ENCODE peak calls at places on chromosomes 2 and 18, in seven cellular contexts. Q, J, B, A, P, I and V are unnamed samples. For H3K4me1, the result is how much of the 10 kb centered on the place peaks cover.

GRCh38 chr18:66734451-66734850 is 130.6 kb upstream of the CDH19 start:
- DNase-seq in P (no peak), Q (no peak), J (no peak), B (no peak), I (no peak), A (no peak), V (no peak)

GRCh38 chr18:61887838-61888237 is 5.0 kb downstream of the RNF152 start:
- DNase-seq in J (no peak), A (no peak), P (no peak), B (no peak), Q (no peak), I (no peak), V (no peak)

GRCh38 chr18:50268022-50268747 is 1.9 kb upstream of the CFAP53 start:
- DNase-seq in I (peak), J (peak), Q (peak), P (peak), B (peak), A (peak), V (peak)

GRCh38 chr2:226862623-226863022 is 26.8 kb downstream of the RHBDD1 start:
- DNase-seq in J (no peak), A (no peak), B (no peak), P (no peak), Q (no peak), I (no peak), V (no peak)

GRCh38 chr2:216694201-216694825 is 1.0 kb downstream of the IGFBP5 start:
- DNase-seq in Q (peak), P (peak), B (no peak), J (peak), A (peak), I (no peak), V (no peak)

GRCh38 chr2:121969155-121969554 is 213.7 kb downstream of the TSN start:
- DNase-seq in I (no peak), A (no peak), P (no peak), Q (peak), B (no peak), J (no peak), V (no peak)

GRCh38 chr18:27564066-27564465 is 379.0 kb upstream of the CHST9 start:
- DNase-seq in P (no peak), J (no peak), I (no peak), Q (no peak), A (no peak), B (no peak), V (no peak)

GRCh38 chr18:27378396-27379094 is 193.4 kb upstream of the CHST9 start:
- DNase-seq in J (no peak), Q (no peak), P (no peak), A (no peak), I (no peak), B (no peak), V (no peak)

GRCh38 chr2:190879474-190880373 is 897 bp upstream of the GLS start:
- DNase-seq in P (no peak), I (no peak), Q (no peak), A (peak), B (no peak), J (no peak), V (peak)

GRCh38 chr2:236049981-236050380 is 118.2 kb downstream of the GBX2 start:
- DNase-seq in I (no peak), P (no peak), Q (no peak), J (no peak), B (no peak), A (no peak), V (no peak)

GRCh38 chr2:118386636-118387302 is 298.5 kb downstream of the INSIG2 start:
- DNase-seq in B (no peak), A (no peak), P (no peak), I (no peak), Q (peak), J (no peak), V (no peak)

GRCh38 chr2:96174251-96175144 is 29.3 kb upstream of the DUSP2 start:
- DNase-seq in B (peak), Q (peak), I (peak), P (peak), A (no peak), J (peak), V (peak)

GRCh38 chr18:48904086-48904485 is 46.7 kb downstream of the SMAD7 start:
- DNase-seq in B (no peak), Q (no peak), I (no peak), P (no peak), J (no peak), A (no peak), V (no peak)

GRCh38 chr2:170715062-170715931 is at the start of gene SP5:
- DNase-seq in I (peak), B (peak), J (peak), P (peak), A (peak), Q (peak), V (peak)

GRCh38 chr2:170712653-170713279 is 2.4 kb upstream of the SP5 start:
- DNase-seq in P (no peak), A (no peak), I (no peak), J (no peak), B (no peak), Q (no peak), V (no peak)

GRCh38 chr2:170715932-170716777 is 1.0 kb downstream of the SP5 start:
- DNase-seq in J (peak), P (peak), B (no peak), A (peak), I (no peak), Q (no peak), V (no peak)

GRCh38 chr2:170713280-170714155 is 1.6 kb upstream of the SP5 start:
- DNase-seq in I (no peak), Q (no peak), A (peak), J (peak), B (peak), P (peak), V (no peak)

DNA sequence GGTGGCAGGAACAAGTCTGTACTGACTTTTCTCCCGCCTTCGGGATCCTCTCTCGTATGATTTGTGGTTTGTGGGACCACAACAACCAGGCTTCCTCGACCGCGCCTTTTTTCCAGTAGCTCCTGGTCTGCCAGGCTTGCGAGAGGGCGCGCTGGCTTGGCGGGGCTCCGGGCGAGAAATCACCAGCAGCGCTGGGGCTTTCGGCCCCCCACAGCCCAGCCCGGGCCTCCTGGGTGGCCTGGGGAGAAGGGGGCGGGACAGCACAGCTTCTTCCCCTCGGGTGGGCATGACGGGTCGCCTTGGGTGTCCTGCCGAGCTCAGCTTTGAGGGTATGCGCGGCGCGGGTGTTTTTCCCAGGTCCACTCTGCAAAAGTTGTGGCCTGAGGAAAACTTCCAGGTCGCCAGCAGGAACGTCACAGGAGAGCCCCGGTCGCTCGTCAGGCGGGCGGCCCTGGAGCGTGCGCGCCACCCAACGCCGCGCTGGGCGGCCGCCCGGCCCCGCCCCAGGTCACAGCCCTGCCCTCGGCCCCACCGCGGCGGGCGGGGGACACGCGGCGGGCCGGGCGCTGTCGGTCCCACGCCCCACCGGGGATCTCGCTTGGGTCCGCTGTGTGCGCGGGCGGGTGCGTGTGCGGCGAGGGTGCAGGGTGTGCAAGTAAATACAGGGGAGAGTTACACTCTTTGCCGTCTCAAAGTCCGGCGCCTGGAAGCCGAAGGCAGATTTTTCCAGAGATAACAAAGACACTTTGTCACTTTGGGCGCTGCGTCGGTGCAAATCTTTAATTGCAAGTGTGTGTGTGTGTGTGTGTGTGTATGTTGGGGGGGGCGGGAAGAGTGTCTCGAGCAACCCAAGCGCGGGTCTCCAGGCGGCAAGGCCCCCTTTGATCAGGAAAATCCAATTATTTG is 728 bp upstream of the SP5 start:
- DNase-seq in Q (no peak), J (peak), B (peak), A (peak), P (peak), I (peak), V (no peak)
- H3K4me3 ChIP-seq in Q (peak), J (peak), B (peak), A (peak), P (peak), I (no peak), V (peak)

GRCh38 chr18:59715966-59716369 is 18.7 kb upstream of the CCBE1 start:
- DNase-seq in B (no peak), I (no peak), Q (peak), J (no peak), A (no peak), P (no peak), V (no peak)
- H3K4me1 ChIP-seq in B (under half), I (under half), Q (under half), J (under half), A (under half), P (under half), V (under half)

DNA sequence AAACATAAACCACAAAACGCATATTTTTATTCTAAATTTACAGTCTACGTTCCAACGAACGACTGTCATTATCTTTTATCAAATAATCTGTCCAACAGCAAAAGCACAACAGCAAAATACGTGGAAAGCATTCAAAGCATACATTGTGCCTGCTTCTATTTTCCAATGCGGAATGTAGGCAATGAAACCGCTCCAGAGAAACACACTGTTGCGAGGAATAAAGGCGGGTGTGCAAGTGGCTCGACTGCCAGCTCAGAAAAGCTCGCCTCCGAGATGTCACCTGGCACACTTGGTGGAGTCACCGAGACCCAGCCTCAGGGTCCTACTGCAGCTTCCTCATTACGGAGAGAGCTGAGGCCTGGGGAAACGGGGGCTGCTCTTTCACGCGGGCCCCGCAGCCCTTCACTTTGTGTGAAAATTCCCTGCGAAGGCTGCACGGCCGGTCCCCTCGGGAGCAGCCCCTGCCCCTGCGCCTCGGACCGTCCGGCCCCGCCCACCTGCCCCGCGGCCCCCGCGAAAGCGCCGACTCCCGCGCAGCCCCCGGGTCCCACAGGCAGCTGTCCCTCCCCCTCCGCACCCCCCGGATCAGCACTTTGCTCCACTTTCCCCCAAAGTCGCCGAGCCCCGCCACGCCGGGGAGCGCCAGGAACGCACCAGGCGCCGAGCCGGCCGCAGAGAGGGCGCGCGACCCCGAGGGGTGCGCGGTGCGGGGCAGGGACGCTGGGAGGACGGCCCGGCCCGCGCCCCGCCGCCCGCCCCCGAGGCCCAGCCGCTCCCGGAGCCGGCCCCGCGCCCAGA is 680 bp downstream of the MGAT4A start:
- DNase-seq in P (peak), B (peak), I (peak), J (peak), A (peak), Q (no peak), V (peak)
- H3K27ac ChIP-seq in P (peak), B (peak), I (no peak), J (peak), A (peak), Q (no peak), V (peak)

DNA sequence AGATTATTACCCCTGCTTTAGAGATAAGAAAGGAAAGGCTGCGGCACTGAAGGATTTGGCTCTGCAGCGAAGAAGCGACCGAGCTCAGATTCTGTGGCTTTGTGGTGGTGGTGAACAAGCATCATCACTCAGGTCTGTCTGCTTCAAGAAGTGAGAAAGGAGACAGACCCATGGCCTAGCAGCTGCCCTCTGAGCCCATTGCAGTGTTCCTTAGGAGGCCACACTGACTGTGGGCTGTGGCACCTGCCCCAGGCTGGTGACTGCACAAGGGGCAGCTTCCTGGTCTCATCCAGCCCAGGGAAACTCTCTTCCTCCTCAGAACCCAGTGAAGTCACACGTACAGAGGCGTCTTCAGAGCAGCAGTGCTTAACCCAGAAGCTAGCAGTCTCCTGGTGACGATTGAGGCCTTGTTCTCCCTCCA is 22.3 kb downstream of the BIN1 start:
- DNase-seq in P (no peak), J (no peak), A (no peak), B (no peak), Q (no peak), I (no peak), V (no peak)
- H3K4me3 ChIP-seq in P (no peak), J (no peak), A (no peak), B (no peak), Q (no peak), I (no peak), V (no peak)

GRCh38 chr2:144515425-144515693 is 4.6 kb downstream of the ZEB2 start:
- DNase-seq in P (no peak), J (no peak), B (no peak), I (no peak), A (no peak), Q (no peak), V (no peak)
- H3K4me1 ChIP-seq in P (under half), J (under half), B (under half), I (under half), A (under half), Q (under half), V (under half)

DNA sequence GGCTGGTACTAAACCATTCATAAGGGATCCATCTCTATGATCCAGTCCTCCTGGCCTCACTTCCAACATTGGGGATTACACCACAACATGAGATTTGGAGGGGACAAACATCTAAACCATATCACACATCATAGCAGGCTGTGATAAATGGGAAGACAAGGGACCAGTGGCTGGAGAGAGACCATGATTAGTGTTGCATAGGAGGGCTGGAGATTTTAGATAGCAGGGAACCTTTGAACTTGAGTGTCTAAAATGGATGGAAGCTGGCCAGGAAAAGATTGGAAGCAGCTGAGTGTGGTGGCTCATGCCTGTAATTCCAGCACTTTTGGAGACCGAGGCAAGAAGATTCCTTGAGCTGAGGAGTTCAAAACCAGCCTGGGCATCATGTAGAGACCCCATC is 12.4 kb upstream of the SCG2 start:
- DNase-seq in B (no peak), J (no peak), I (no peak), Q (no peak), A (no peak), P (no peak), V (no peak)
- H3K27ac ChIP-seq in B (no peak), J (no peak), I (no peak), Q (no peak), A (no peak), P (no peak), V (no peak)

GRCh38 chr2:217922101-217923006 is 80.4 kb downstream of the TNS1 start:
- DNase-seq in J (no peak), Q (peak), B (peak), P (no peak), I (no peak), A (no peak), V (no peak)

GRCh38 chr2:217920879-217921603 is 81.8 kb downstream of the TNS1 start:
- DNase-seq in I (no peak), J (no peak), P (no peak), A (peak), B (peak), Q (peak), V (no peak)

GRCh38 chr2:217924346-217924901 is 78.4 kb downstream of the TNS1 start:
- DNase-seq in Q (no peak), P (no peak), J (no peak), A (no peak), I (no peak), B (no peak), V (no peak)

GRCh38 chr2:217919781-217920351 is 82.9 kb downstream of the TNS1 start:
- DNase-seq in A (peak), B (peak), Q (peak), P (no peak), I (no peak), J (no peak), V (no peak)

DNA sequence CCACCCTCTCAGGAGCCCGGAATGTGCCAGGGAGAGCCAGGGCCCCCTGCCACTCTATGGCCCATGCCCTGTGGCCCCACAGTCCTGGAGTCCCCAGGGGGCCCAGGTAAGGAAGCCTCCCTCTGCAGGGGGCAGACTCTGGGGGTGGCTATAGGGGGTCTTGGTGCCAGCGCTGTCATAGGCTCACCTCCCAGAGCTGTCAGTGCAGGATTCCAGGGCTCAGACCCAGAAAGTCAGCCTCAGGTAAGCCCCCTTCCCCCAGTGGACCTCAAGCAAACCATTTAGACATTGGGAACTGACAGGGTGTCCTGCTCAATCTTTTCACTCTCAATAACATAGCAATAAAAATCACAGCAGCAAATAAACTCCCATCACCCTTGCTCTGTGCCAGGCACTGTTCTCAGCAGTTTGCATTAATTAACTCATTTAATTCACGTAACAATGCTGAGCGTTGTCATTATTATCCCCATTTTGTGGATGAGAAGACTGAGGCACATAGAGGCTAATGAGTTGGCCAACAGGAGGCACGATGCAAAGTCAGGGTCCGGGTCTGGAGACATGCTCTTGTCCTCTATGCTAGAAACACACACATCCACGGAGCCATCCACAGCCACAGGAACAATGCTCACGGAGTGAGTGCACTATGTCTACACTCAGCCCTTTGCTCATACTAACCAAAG is 79.6 kb downstream of the TNS1 start:
- DNase-seq in J (no peak), Q (no peak), P (no peak), I (no peak), A (no peak), B (no peak), V (no peak)
- H3K4me3 ChIP-seq in J (no peak), Q (no peak), P (no peak), I (no peak), A (peak), B (no peak), V (no peak)

DNA sequence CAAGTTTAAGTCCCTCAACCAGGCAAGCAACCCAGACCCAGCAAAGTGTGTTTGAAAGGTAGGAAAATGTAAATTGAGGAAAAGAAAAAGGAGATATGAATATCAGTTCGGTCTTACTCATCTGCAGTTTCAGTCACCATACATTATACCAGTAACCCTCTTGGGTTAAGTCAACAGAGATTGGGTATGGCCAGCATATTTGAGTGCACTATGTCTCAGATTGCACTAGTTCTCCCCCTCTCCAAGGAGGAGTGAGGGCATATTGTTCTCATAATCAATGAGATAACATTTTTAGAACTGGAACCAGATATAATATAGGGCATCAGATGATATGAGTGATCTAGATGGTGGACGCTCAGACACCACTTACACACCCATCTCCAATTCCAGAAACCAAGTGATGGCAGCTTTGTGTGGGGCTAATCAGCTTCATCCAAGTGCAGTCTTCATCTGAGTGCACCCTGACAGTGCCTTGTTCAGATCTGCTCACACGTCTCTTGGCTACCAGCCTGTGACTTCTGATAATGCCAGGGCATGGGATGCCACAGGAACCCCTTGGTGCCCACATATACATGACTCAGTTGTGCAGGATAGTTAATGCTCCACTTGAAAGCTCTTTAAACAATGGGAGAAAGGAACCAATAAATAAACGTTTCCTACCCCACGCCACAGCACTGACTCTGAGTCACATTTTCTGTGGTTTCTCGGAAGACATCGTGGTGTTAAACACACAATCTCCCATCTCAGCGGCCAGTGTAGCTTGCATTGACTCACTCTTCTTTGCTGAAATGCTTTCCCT is 141.7 kb downstream of the COPS8 start:
- DNase-seq in I (no peak), Q (peak), B (no peak), J (no peak), P (no peak), A (no peak), V (no peak)
- H3K4me1 ChIP-seq in I (under half), Q (under half), B (under half), J (under half), P (under half), A (under half), V (under half)

GRCh38 chr18:4369726-4370125 is 85.4 kb downstream of the DLGAP1 start:
- DNase-seq in B (no peak), I (no peak), P (no peak), J (no peak), A (no peak), Q (no peak), V (no peak)

DNA sequence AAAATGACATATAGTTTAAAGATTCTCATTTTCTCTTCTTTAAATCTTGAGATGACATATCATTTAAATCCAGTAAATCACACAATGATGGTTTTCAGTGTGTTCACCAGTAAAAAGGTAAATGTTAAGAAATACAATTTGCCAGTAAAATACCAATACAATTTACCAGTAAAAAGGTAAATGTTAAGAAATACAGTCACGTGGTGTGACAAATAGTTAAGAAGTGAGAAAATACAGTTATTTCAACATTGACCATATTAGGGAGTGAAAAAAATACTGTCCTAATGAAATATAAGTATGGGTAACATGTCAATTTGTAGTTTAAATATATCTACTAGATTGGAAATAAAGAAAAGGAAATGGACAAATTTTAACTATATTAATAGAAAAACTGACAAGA is 80.5 kb downstream of the DLGAP1 start:
- DNase-seq in J (no peak), A (no peak), I (no peak), B (no peak), Q (no peak), P (no peak), V (no peak)
- H3K27ac ChIP-seq in J (no peak), A (no peak), I (no peak), B (no peak), Q (no peak), P (no peak), V (no peak)